ENCODE peak calls at places on chromosomes 12 and 14, in six cellular contexts. One of them, this sample, is unnamed.

GRCh38 chr14:71142375-71143038 is 235.2 kb downstream of the PCNX1 start:
- DNase-seq in caudate nucleus: no peak
- DNase-seq in stimulated activated CD8-positive, alpha-beta memory T cell treated with anti-CD3 and anti-CD28 coated beads, Interleukin-4, amount 100 ng/mL, for 1 hour: no peak
- DNase-seq in dermis microvascular lymphatic vessel endothelial cell: no peak
- DNase-seq in WTC11: no peak
- DNase-seq in stimulated activated effector memory CD8-positive, alpha-beta T cell treated with anti-CD3 and anti-CD28 coated beads, Interleukin-12 subunit alpha, Interleukin-12 subunit beta, amount 100 ng/mL, for 72 hours: no peak
- DNase-seq in this sample: no peak

GRCh38 chr14:101103321-101103901 is 199.9 kb upstream of the RTL1 start:
- DNase-seq in dermis microvascular lymphatic vessel endothelial cell: no peak
- DNase-seq in stimulated activated effector memory CD8-positive, alpha-beta T cell treated with anti-CD3 and anti-CD28 coated beads, Interleukin-12 subunit alpha, Interleukin-12 subunit beta, amount 100 ng/mL, for 72 hours: no peak
- DNase-seq in WTC11: no peak
- DNase-seq in caudate nucleus: no peak
- DNase-seq in stimulated activated CD8-positive, alpha-beta memory T cell treated with anti-CD3 and anti-CD28 coated beads, Interleukin-4, amount 100 ng/mL, for 1 hour: no peak
- DNase-seq in this sample: no peak

GRCh38 chr12:69243099-69244084 is 4.0 kb downstream of the CPSF6 start:
- DNase-seq in WTC11: no peak
- DNase-seq in stimulated activated effector memory CD8-positive, alpha-beta T cell treated with anti-CD3 and anti-CD28 coated beads, Interleukin-12 subunit alpha, Interleukin-12 subunit beta, amount 100 ng/mL, for 72 hours: no peak
- DNase-seq in dermis microvascular lymphatic vessel endothelial cell: no peak
- DNase-seq in caudate nucleus: no peak
- DNase-seq in stimulated activated CD8-positive, alpha-beta memory T cell treated with anti-CD3 and anti-CD28 coated beads, Interleukin-4, amount 100 ng/mL, for 1 hour: no peak
- DNase-seq in this sample: no peak

GRCh38 chr14:55302770-55303472 is 31.7 kb downstream of the FBXO34 start:
- DNase-seq in stimulated activated effector memory CD8-positive, alpha-beta T cell treated with anti-CD3 and anti-CD28 coated beads, Interleukin-12 subunit alpha, Interleukin-12 subunit beta, amount 100 ng/mL, for 72 hours: no peak
- DNase-seq in stimulated activated CD8-positive, alpha-beta memory T cell treated with anti-CD3 and anti-CD28 coated beads, Interleukin-4, amount 100 ng/mL, for 1 hour: no peak
- DNase-seq in caudate nucleus: no peak
- DNase-seq in WTC11: no peak
- DNase-seq in dermis microvascular lymphatic vessel endothelial cell: no peak
- DNase-seq in this sample: no peak

GRCh38 chr12:3132636-3133409 is 55.6 kb downstream of the TSPAN9 start:
- DNase-seq in stimulated activated effector memory CD8-positive, alpha-beta T cell treated with anti-CD3 and anti-CD28 coated beads, Interleukin-12 subunit alpha, Interleukin-12 subunit beta, amount 100 ng/mL, for 72 hours: no peak
- DNase-seq in WTC11: peak; percentile 65
- DNase-seq in caudate nucleus: no peak
- DNase-seq in stimulated activated CD8-positive, alpha-beta memory T cell treated with anti-CD3 and anti-CD28 coated beads, Interleukin-4, amount 100 ng/mL, for 1 hour: no peak
- DNase-seq in dermis microvascular lymphatic vessel endothelial cell: no peak
- DNase-seq in this sample: no peak

GRCh38 chr12:130710001-130710732 is 5.9 kb downstream of the RIMBP2 start:
- DNase-seq in caudate nucleus: no peak
- DNase-seq in stimulated activated effector memory CD8-positive, alpha-beta T cell treated with anti-CD3 and anti-CD28 coated beads, Interleukin-12 subunit alpha, Interleukin-12 subunit beta, amount 100 ng/mL, for 72 hours: no peak
- DNase-seq in dermis microvascular lymphatic vessel endothelial cell: no peak
- DNase-seq in stimulated activated CD8-positive, alpha-beta memory T cell treated with anti-CD3 and anti-CD28 coated beads, Interleukin-4, amount 100 ng/mL, for 1 hour: no peak
- DNase-seq in WTC11: no peak
- DNase-seq in this sample: no peak

GRCh38 chr12:131677699-131678098 is 33.2 kb upstream of the SFSWAP start:
- DNase-seq in dermis microvascular lymphatic vessel endothelial cell: no peak
- DNase-seq in stimulated activated CD8-positive, alpha-beta memory T cell treated with anti-CD3 and anti-CD28 coated beads, Interleukin-4, amount 100 ng/mL, for 1 hour: no peak
- DNase-seq in caudate nucleus: no peak
- DNase-seq in stimulated activated effector memory CD8-positive, alpha-beta T cell treated with anti-CD3 and anti-CD28 coated beads, Interleukin-12 subunit alpha, Interleukin-12 subunit beta, amount 100 ng/mL, for 72 hours: no peak
- DNase-seq in WTC11: no peak
- DNase-seq in this sample: no peak

GRCh38 chr12:72077111-72077820 is 138.6 kb downstream of the TPH2 start:
- DNase-seq in WTC11: no peak
- DNase-seq in dermis microvascular lymphatic vessel endothelial cell: no peak
- DNase-seq in caudate nucleus: no peak
- DNase-seq in stimulated activated effector memory CD8-positive, alpha-beta T cell treated with anti-CD3 and anti-CD28 coated beads, Interleukin-12 subunit alpha, Interleukin-12 subunit beta, amount 100 ng/mL, for 72 hours: no peak
- DNase-seq in stimulated activated CD8-positive, alpha-beta memory T cell treated with anti-CD3 and anti-CD28 coated beads, Interleukin-4, amount 100 ng/mL, for 1 hour: no peak
- DNase-seq in this sample: no peak

GRCh38 chr12:128121424-128121823 is 145.5 kb upstream of the TMEM132C start:
- DNase-seq in stimulated activated CD8-positive, alpha-beta memory T cell treated with anti-CD3 and anti-CD28 coated beads, Interleukin-4, amount 100 ng/mL, for 1 hour: no peak
- DNase-seq in stimulated activated effector memory CD8-positive, alpha-beta T cell treated with anti-CD3 and anti-CD28 coated beads, Interleukin-12 subunit alpha, Interleukin-12 subunit beta, amount 100 ng/mL, for 72 hours: no peak
- DNase-seq in WTC11: no peak
- DNase-seq in caudate nucleus: no peak
- DNase-seq in dermis microvascular lymphatic vessel endothelial cell: no peak
- DNase-seq in this sample: no peak